ENCODE peak calls at places on chromosomes 4 and X, in five cellular contexts. U is upper lobe of right lung; H is activated CD4-positive, CD25-positive, alpha-beta regulatory T cell treated with anti-CD3 and anti-CD28 coated beads, Interleukin-2, amount 50 U/mL, for 16 hours; E is retinal pigment epithelial cell; V is WTC11. B is an unnamed sample.

GRCh38 chr4:105560488-105560887 is 8.1 kb downstream of the ARHGEF38 start:
- DNase-seq in H (no peak), U (no peak), E (no peak), V (no peak), B (no peak)

GRCh38 chr4:184450045-184450444 is 24.3 kb downstream of the IRF2 start:
- DNase-seq in V (no peak), E (no peak), U (no peak), H (no peak), B (no peak)

GRCh38 chr4:3826247-3827172 is 60.3 kb downstream of the ADRA2C start:
- DNase-seq in V (no peak), E (peak; percentile 19), H (no peak), U (no peak), B (no peak)

GRCh38 chr4:54017308-54017707 is 47.1 kb downstream of the CHIC2 start:
- DNase-seq in V (no peak), H (no peak), E (no peak), U (no peak), B (no peak)

GRCh38 chr4:120096508-120097297 is 30.1 kb upstream of the MAD2L1 start:
- DNase-seq in E (no peak), V (no peak), H (no peak), U (no peak), B (no peak)

GRCh38 chr4:8403173-8403753 is 37.3 kb downstream of the ACOX3 start:
- DNase-seq in V (peak; percentile 88), H (no peak), E (no peak), U (peak; percentile 89), B (peak; percentile 50)

GRCh38 chr4:10554694-10555093 is 97.5 kb upstream of the ZNF518B start:
- DNase-seq in H (no peak), V (peak; percentile 56), U (no peak), E (no peak), B (no peak)

GRCh38 chrX:11533211-11533651 is 132.5 kb downstream of the ARHGAP6 start:
- DNase-seq in E (peak; percentile 61), V (no peak), H (no peak), U (no peak), B (no peak)

GRCh38 chr4:6939761-6940743 is 30.4 kb downstream of the TBC1D14 start:
- DNase-seq in U (no peak), E (no peak), H (no peak), V (peak; percentile 50), B (no peak)

GRCh38 chr4:48033825-48034413 is 17.3 kb downstream of the NIPAL1 start:
- DNase-seq in E (no peak), H (peak; percentile 33), U (no peak), V (peak; percentile 54), B (no peak)

GRCh38 chr4:151430737-151431457 is 21.9 kb downstream of the FHIP1A start:
- DNase-seq in V (no peak), E (no peak), U (no peak), H (no peak), B (no peak)

B was measured in activated B cell treated with CpG ODN at 0.5 μM for 24 hours.